ENCODE peak calls at places on chromosomes 2 and 18, in nine cellular contexts. J is body of pancreas; H is WERI-Rb-1; C is CD4-positive, alpha-beta memory T cell; W is uterus; N is ovary; X is BJ; D is epithelial cell of esophagus; U is colonic mucosa. V is an unnamed sample.

GRCh38 chr2:158006961-158007664 is 94.6 kb upstream of the UPP2 start:
- DNase-seq in J (peak; percentile 52), H (no peak), C (no peak), W (no peak), N (no peak), X (no peak), D (no peak), U (no peak), V (no peak)

GRCh38 chr18:52499646-52500045 is 159.6 kb downstream of the DCC start:
- DNase-seq in J (no peak), H (peak; percentile 67), C (no peak), W (no peak), N (no peak), X (no peak), D (no peak), U (no peak), V (no peak)

GRCh38 chr18:59001166-59001565 is 136.5 kb downstream of the ZNF532 start:
- DNase-seq in J (no peak), H (no peak), C (no peak), W (no peak), N (no peak), X (no peak), D (no peak), U (no peak), V (no peak)

GRCh38 chr2:74849228-74849892 is 15.4 kb downstream of the HK2 start:
- DNase-seq in J (peak; percentile 38), H (no peak), C (peak; percentile 73), W (no peak), N (no peak), X (no peak), D (peak; percentile 86), U (peak; percentile 70), V (no peak)

GRCh38 chr18:9796933-9797549 is 88.7 kb upstream of the TXNDC2 start:
- DNase-seq in J (no peak), H (no peak), C (no peak), W (peak; percentile 55), N (peak; percentile 52), X (no peak), D (no peak), U (no peak), V (no peak)

GRCh38 chr2:205758051-205758450 is 75.8 kb downstream of the NRP2 start:
- DNase-seq in J (no peak), H (peak; percentile 51), C (no peak), W (peak; percentile 67), N (peak; percentile 69), X (no peak), D (peak; percentile 37), U (no peak), V (no peak)

GRCh38 chr2:37855283-37856041 is 69.6 kb upstream of the RMDN2 start:
- DNase-seq in J (no peak), H (no peak), C (no peak), W (peak; percentile 49), N (no peak), X (no peak), D (no peak), U (no peak), V (no peak)

GRCh38 chr18:6370410-6370809 is 44.3 kb downstream of the L3MBTL4 start:
- DNase-seq in J (no peak), H (no peak), C (no peak), W (no peak), N (no peak), X (no peak), D (no peak), U (no peak), V (no peak)

GRCh38 chr2:216031960-216032689 is 18.8 kb upstream of the MREG start:
- DNase-seq in J (no peak), H (no peak), C (no peak), W (no peak), N (no peak), X (peak; percentile 62), D (peak; percentile 65), U (no peak), V (no peak)

GRCh38 chr18:26710460-26711096 is 154.9 kb downstream of the AQP4 start:
- DNase-seq in J (no peak), H (no peak), C (no peak), W (no peak), N (no peak), X (no peak), D (no peak), U (no peak), V (no peak)

GRCh38 chr2:241905716-241906376 is 36.3 kb downstream of the RTP5 start:
- DNase-seq in J (peak; percentile 45), H (peak; percentile 51), C (no peak), W (no peak), N (no peak), X (no peak), D (no peak), U (no peak), V (no peak)

GRCh38 chr2:116716444-116716843 is 1098.0 kb upstream of the DDX18 start:
- DNase-seq in J (no peak), H (no peak), C (no peak), W (no peak), N (no peak), X (no peak), D (peak; percentile 26), U (no peak), V (no peak)

GRCh38 chr2:219252900-219253752 is at the start of gene TUBA4B:
- DNase-seq in J (peak; percentile 48), H (peak; percentile 87), C (peak; percentile 52), W (no peak), N (peak; percentile 60), X (no peak), D (peak; percentile 61), U (peak; percentile 63), V (no peak)

GRCh38 chr18:987325-988186 is 82.9 kb downstream of the ADCYAP1 start:
- DNase-seq in J (no peak), H (no peak), C (no peak), W (no peak), N (no peak), X (peak; percentile 52), D (no peak), U (no peak), V (no peak)

GRCh38 chr2:28586864-28587263 is 91.0 kb downstream of the PLB1 start:
- DNase-seq in J (no peak), H (no peak), C (peak; percentile 78), W (no peak), N (no peak), X (no peak), D (no peak), U (no peak), V (no peak)

GRCh38 chr2:9032555-9032954 is 29.1 kb upstream of the MBOAT2 start:
- DNase-seq in J (no peak), H (no peak), C (no peak), W (no peak), N (no peak), X (no peak), D (no peak), U (no peak), V (no peak)

GRCh38 chr2:48471048-48471474 is 58.9 kb upstream of the STON1 start:
- DNase-seq in J (no peak), H (peak; percentile 40), C (no peak), W (peak; percentile 40), N (peak; percentile 32), X (peak; percentile 41), D (peak; percentile 74), U (no peak), V (peak; percentile 62)
- H3K4me3 ChIP-seq in J (no peak overlapping the region), H (no peak overlapping the region), C (no peak overlapping the region), W (no peak overlapping the region), N (no peak overlapping the region), X (no peak overlapping the region), D (no peak overlapping the region), U (no peak overlapping the region), V (no peak overlapping the region)

DNA sequence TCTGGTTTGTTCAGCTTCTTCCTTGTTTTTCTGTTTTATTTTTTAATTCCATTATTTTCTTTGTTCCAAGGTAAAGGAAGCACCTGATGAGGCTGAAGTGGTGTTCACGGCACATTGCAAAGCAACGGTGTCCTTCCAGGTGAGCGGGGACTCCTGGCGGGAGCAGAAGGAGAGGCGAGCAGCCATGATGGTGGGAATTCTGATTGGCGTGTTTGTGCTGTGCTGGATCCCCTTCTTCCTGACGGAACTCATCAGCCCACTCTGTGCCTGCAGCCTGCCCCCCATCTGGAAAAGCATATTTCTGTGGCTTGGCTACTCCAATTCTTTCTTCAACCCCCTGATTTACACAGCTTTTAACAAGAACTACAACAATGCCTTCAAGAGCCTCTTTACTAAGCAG is 88.4 kb downstream of the DDX18 start:
- DNase-seq in J (no peak), H (no peak), C (no peak), W (no peak), N (no peak), X (no peak), D (no peak), U (no peak), V (no peak)
- H3K4me3 ChIP-seq in J (no peak overlapping the region), H (no peak overlapping the region), C (no peak overlapping the region), W (no peak overlapping the region), N (no peak overlapping the region), X (no peak overlapping the region), D (no peak overlapping the region), U (no peak overlapping the region), V (no peak overlapping the region)

DNA sequence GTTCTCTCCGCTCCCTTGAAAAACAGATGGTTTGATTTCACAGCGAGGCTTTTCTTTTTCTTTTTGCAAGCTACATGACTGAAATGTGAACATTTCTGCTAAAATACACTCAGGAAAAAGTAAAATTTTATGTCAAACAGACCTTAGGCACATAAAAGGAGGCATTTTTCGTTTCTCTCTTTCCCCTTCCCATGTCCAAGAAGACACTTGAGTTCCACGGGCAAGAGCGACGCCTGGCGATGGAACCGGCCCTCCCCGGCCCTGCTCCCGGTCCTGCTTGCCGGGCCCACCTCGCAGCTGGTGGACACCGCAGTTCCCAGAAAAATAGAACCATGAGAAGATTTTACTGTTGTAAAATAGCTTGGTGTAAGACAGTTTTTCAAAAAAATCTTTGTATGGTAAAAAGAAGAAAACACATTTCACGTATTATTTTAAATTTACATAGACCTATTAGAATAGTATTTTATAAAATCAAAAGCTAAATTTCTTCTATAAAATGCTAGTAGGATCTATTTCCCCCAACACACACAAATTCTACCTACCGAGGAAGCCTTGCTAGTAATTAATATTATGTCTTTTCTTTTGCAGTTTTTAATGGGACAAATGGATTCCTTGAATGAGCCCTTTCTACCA is 2.3 kb upstream of the ALKAL2 start:
- DNase-seq in J (peak; percentile 86), H (peak; percentile 88), C (peak; percentile 25), W (peak; percentile 81), N (peak; percentile 83), X (no peak), D (peak; percentile 74), U (peak; percentile 75), V (peak; percentile 55)
- H3K4me3 ChIP-seq in J (peak overlapping the region; percentile 46), H (peak overlapping the region; percentile 58), C (no peak overlapping the region), W (peak overlapping the region; percentile 32), N (peak overlapping the region; percentile 62), X (peak overlapping the region; percentile 45), D (peak overlapping the region; percentile 46), U (peak overlapping the region; percentile 53), V (peak overlapping the region; percentile 18)

DNA sequence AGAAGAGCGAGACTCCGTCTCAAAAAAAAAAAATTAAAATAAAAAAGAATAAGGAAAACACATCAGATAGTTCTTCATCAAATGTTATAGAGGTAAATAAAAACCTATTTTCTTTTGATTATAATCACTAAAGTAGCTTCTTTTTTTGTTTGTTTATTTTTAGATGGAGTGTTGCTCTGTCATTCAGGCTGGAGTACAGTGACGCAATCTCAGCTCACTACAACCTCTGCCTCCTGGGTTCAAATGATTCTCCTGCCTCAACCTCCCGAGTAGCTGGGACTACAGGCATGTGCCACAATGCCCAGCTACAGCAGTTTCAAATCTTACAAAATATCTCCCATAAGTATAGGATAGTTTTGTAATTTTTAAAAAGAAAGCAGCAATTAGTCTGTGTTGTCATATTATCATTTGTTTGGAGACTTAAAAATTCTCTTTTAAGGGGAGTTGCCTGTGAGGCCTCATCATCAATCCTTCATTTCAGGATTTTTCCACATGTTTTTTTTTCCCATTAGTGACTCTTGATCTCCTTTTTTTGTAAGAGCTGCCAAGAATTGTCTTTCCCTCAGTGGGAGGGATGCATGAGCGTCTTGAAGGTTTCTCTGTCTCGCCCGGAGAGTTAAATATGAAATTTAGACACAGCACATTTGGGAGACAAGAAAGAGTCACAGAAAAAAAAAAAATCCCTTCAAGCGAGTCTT is 275.9 kb downstream of the CDCA7 start:
- DNase-seq in J (no peak), H (no peak), C (no peak), W (no peak), N (no peak), X (no peak), D (no peak), U (peak; percentile 14), V (no peak)
- H3K4me3 ChIP-seq in J (no peak overlapping the region), H (no peak overlapping the region), C (no peak overlapping the region), W (no peak overlapping the region), N (no peak overlapping the region), X (no peak overlapping the region), D (no peak overlapping the region), U (no peak overlapping the region), V (peak overlapping the region; percentile 24)